ENCODE peak calls at places on chromosomes 1 and 21, in nine cellular contexts. I is neural crest cell; A is glutamatergic neuron; L is uterus; T is AG04450; M is fibroblast of lung; F is CD4-positive, alpha-beta T cell; X is IMR-90; B is GM10248. E is an unnamed sample.

GRCh38 chr1:211305044-211305443 is 21.6 kb upstream of the TRAF5 start:
- DNase-seq in B (peak; percentile 44), T (no peak), I (no peak), M (no peak), L (no peak), F (no peak), A (no peak), X (peak; percentile 58), E (no peak)

GRCh38 chr1:182723195-182723594 is 38.8 kb upstream of the RGS8 start:
- DNase-seq in I (no peak), F (no peak), L (peak; percentile 18), M (no peak), X (no peak), T (no peak), A (no peak), B (no peak), E (no peak)

GRCh38 chr1:194369060-194369459 is 1182.6 kb upstream of the B3GALT2 start:
- DNase-seq in F (no peak), T (no peak), X (peak; percentile 51), A (no peak), M (no peak), I (no peak), B (no peak), L (no peak), E (no peak)

GRCh38 chr1:41700986-41701535 is 216.6 kb upstream of the EDN2 start:
- DNase-seq in X (no peak), T (no peak), L (no peak), B (no peak), A (no peak), I (no peak), M (no peak), F (no peak), E (no peak)

GRCh38 chr21:38181101-38181500 is 75.7 kb upstream of the KCNJ15 start:
- DNase-seq in F (no peak), B (no peak), I (no peak), L (no peak), X (no peak), A (no peak), T (no peak), M (peak; percentile 11), E (peak; percentile 57)

GRCh38 chr1:77282187-77282865 is 507 bp downstream of the AK5 start:
- DNase-seq in B (peak; percentile 34), I (peak; percentile 42), X (peak; percentile 35), A (peak; percentile 38), M (peak; percentile 36), F (peak; percentile 17), L (no peak), T (no peak), E (no peak)

GRCh38 chr1:19340387-19340937 is 28.3 kb downstream of the SLC66A1 start:
- DNase-seq in I (no peak), T (no peak), F (no peak), X (no peak), M (no peak), A (no peak), L (no peak), B (no peak), E (no peak)

GRCh38 chr21:38386967-38387366 is 111.3 kb downstream of the ERG start:
- DNase-seq in I (no peak), B (no peak), T (no peak), X (no peak), L (no peak), F (no peak), A (no peak), M (no peak), E (peak; percentile 22)

GRCh38 chr1:1140673-1141072 is 24.8 kb upstream of the C1orf159 start:
- DNase-seq in T (no peak), X (no peak), M (no peak), I (no peak), L (no peak), A (no peak), F (no peak), B (no peak), E (no peak)

GRCh38 chr1:66626261-66626660 is 92.3 kb downstream of the SGIP1 start:
- DNase-seq in L (no peak), A (no peak), T (no peak), X (no peak), F (no peak), B (no peak), M (no peak), I (no peak), E (no peak)

GRCh38 chr1:5519366-5520135 is 472.7 kb downstream of the NPHP4 start:
- DNase-seq in A (no peak), L (no peak), M (no peak), I (no peak), F (no peak), B (no peak), X (no peak), T (no peak), E (no peak)

GRCh38 chr1:199272107-199272506 is 633.3 kb downstream of the PTPRC start:
- DNase-seq in X (peak; percentile 74), M (peak; percentile 82), F (no peak), B (no peak), L (no peak), A (no peak), I (no peak), T (peak; percentile 29), E (peak; percentile 92)

GRCh38 chr1:94025383-94026340 is 95.3 kb downstream of the ABCA4 start:
- DNase-seq in L (peak; percentile 52), F (no peak), M (peak; percentile 83), I (peak; percentile 38), T (no peak), X (peak; percentile 79), B (peak; percentile 45), A (no peak), E (peak; percentile 35)

GRCh38 chr21:34690041-34690792 is 21.4 kb downstream of the CLIC6 start:
- DNase-seq in B (no peak), X (no peak), L (no peak), F (no peak), M (no peak), T (no peak), A (no peak), I (no peak), E (no peak)

GRCh38 chr1:90706437-90707362 is 10.4 kb downstream of the BARHL2 start:
- DNase-seq in B (no peak), X (no peak), T (no peak), L (no peak), M (no peak), I (no peak), A (peak; percentile 66), F (no peak), E (no peak)

GRCh38 chr1:19169642-19170041 is 40.4 kb downstream of the UBR4 start:
- DNase-seq in I (no peak), T (peak; percentile 32), A (no peak), B (peak; percentile 81), M (peak; percentile 42), X (peak; percentile 80), L (no peak), F (no peak), E (no peak)

DNA sequence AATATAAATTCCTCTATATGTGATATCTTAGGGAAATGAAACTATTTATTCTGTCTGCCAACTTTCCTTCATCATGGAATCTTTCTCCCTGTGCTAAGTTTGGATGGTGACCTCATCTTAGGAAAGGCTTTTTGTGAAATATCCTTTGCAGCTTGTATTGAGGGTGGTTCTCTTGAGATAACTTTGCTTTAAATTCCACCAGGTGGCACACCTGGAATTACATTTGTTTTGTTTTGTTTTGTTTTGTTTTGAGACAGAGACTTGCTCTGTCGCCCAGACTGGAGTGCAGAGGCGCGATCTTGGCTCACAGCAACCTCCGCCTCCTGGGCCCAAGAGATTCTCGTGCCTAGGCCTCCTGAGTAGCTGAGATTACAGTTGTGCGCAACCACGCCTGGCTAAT is 7.6 kb upstream of the CD1A start:
- DNase-seq in B (no peak), M (no peak), I (no peak), L (no peak), T (no peak), A (no peak), F (no peak), X (no peak), E (no peak)
- TF ChIP-seq CTCF in B (peak; percentile 1), M (no peak), I (no peak), L (no peak), T (no peak), A (no peak), F (no peak), X (no peak), E (no peak)

DNA sequence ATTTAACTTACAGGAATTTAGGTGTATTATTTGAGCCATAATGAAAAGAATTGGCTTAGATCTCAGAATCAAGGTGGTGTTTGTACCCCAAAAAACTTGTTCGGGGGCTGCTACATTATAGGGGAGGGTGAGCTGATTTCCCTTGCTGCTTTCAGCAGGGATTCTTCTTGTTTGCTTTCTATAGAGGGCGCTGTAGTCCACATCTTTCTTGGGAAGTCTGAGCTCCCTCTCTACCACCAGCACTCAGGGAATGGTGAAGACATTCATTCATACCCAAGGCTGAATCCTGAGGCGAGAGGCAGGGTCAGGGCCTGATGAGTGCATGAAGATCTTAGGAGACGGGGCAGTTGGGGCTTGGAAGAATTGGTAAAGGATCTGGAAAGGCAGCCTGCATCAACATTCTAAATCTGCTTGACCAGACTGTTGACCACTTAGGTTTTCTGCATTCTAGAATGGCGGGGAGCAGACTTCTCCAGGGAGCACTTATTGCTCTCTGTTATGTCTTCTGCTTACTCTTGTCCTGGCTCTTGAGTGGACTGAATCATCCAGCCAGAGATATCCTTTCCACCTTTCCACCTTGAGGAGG is 18.9 kb downstream of the SPATA46 start:
- DNase-seq in M (peak; percentile 51), T (no peak), B (peak; percentile 52), L (no peak), X (peak; percentile 31), F (no peak), I (no peak), A (no peak), E (no peak)
- TF ChIP-seq CTCF in M (peak; percentile 47), T (peak; percentile 44), B (peak; percentile 53), L (no peak), X (peak; percentile 49), F (no peak), I (peak; percentile 56), A (peak; percentile 63), E (peak; percentile 57)

GRCh38 chr1:119358661-119359060 is 9.9 kb upstream of the HAO2 start:
- DNase-seq in B (no peak), I (no peak), L (no peak), X (no peak), T (no peak), F (no peak), M (no peak), A (no peak), E (no peak)
- TF ChIP-seq CTCF in B (no peak), I (no peak), L (no peak), X (no peak), T (no peak), F (no peak), M (no peak), A (no peak), E (no peak)

DNA sequence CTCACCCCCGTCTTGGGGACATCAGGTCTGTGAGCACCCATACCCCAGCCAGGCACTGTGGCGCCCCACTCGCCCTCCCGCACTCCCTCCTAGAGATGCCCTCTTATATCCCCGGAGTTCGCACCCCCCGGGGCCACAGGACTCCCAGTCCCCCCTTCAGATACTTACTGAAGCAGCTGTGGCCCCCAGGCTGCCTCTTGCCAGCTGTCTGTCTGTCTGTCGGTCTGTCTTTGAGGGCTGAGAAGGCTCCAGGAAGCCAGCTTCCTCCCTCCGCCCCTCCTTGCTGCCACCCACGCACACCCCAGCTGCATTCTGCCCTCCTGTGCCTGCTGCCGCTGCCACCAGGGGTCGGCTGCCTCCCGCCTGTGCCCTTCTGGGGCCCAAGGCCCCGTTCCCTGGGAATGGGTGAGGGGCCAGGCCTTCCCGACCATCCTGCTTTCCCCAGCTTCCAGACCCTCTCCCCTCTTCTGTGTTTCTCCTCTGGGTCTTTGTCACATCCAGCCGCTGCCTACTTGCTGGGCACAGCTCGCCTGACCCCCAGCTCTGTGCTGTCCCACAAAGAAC is at the start of gene PTPN7:
- DNase-seq in F (peak; percentile 71), T (no peak), A (no peak), B (peak; percentile 82), L (no peak), I (no peak), M (no peak), X (no peak), E (no peak)
- TF ChIP-seq CTCF in F (peak; percentile 76), T (no peak), A (no peak), B (peak; percentile 73), L (no peak), I (no peak), M (no peak), X (no peak), E (no peak)

E was measured in retinal pigment epithelial cell.